ENCODE peak calls at places on chromosomes 13 and 19, in eight cellular contexts. M, Q, C, V, H, L, F and I are unnamed samples.

GRCh38 chr19:1521636-1522035 is 2.2 kb upstream of the PLK5 start:
- DNase-seq in M (no peak), Q (no peak), C (no peak), V (no peak), H (no peak), L (no peak), F (no peak), I (no peak)

GRCh38 chr19:31264379-31264778 is 84.9 kb downstream of the TSHZ3 start:
- DNase-seq in M (no peak), Q (no peak), C (no peak), V (no peak), H (no peak), L (no peak), F (no peak), I (no peak)

GRCh38 chr13:110113284-110113764 is 193.6 kb downstream of the COL4A1 start:
- DNase-seq in M (peak), Q (no peak), C (no peak), V (peak), H (no peak), L (no peak), F (peak), I (no peak)

GRCh38 chr13:21060063-21060826 is 1.1 kb downstream of the LATS2 start:
- DNase-seq in M (no peak), Q (no peak), C (no peak), V (peak), H (no peak), L (no peak), F (peak), I (no peak)

GRCh38 chr13:75931116-75931515 is 295.0 kb downstream of the LMO7 start:
- DNase-seq in M (peak), Q (no peak), C (no peak), V (peak), H (no peak), L (no peak), F (peak), I (no peak)

GRCh38 chr19:40091205-40092129 is 724 bp upstream of the ZNF780A start:
- DNase-seq in M (no peak), Q (no peak), C (no peak), V (no peak), H (no peak), L (no peak), F (no peak), I (no peak)

GRCh38 chr19:45630463-45630862 is 8.7 kb downstream of the EML2 start:
- DNase-seq in M (peak), Q (no peak), C (no peak), V (peak), H (no peak), L (no peak), F (peak), I (no peak)

GRCh38 chr13:29914591-29914990 is 64.2 kb upstream of the UBL3 start:
- DNase-seq in M (no peak), Q (no peak), C (no peak), V (no peak), H (no peak), L (no peak), F (no peak), I (no peak)

GRCh38 chr19:47776568-47776967 is 1.9 kb upstream of the SELENOW start:
- DNase-seq in M (no peak), Q (no peak), C (no peak), V (no peak), H (no peak), L (no peak), F (no peak), I (no peak)

GRCh38 chr13:110726726-110727125 is 13.2 kb downstream of the ING1 start:
- DNase-seq in M (no peak), Q (peak), C (no peak), V (no peak), H (no peak), L (no peak), F (no peak), I (peak)

GRCh38 chr13:92547256-92547655 is 679.4 kb upstream of the GPC6 start:
- DNase-seq in M (no peak), Q (no peak), C (no peak), V (no peak), H (no peak), L (no peak), F (peak), I (no peak)

GRCh38 chr19:19461671-19462622 is 53.4 kb downstream of the TSSK6 start:
- DNase-seq in M (no peak), Q (no peak), C (no peak), V (peak), H (peak), L (no peak), F (peak), I (no peak)

GRCh38 chr19:35232912-35233311 is 4.4 kb upstream of the FAM187B start:
- DNase-seq in M (no peak), Q (no peak), C (no peak), V (no peak), H (no peak), L (no peak), F (no peak), I (peak)

GRCh38 chr19:18173572-18174294 is at the start of gene IFI30:
- DNase-seq in M (no peak), Q (peak), C (peak), V (peak), H (no peak), L (no peak), F (no peak), I (no peak)

GRCh38 chr19:30224689-30225606 is 147.2 kb upstream of the ZNF536 start:
- DNase-seq in M (no peak), Q (no peak), C (no peak), V (peak), H (no peak), L (no peak), F (no peak), I (no peak)

GRCh38 chr19:12346896-12347295 is 13.5 kb upstream of the ZNF563 start:
- DNase-seq in M (no peak), Q (no peak), C (no peak), V (no peak), H (no peak), L (no peak), F (no peak), I (peak)

GRCh38 chr19:1447944-1448343 is 2.0 kb upstream of the APC2 start:
- DNase-seq in M (no peak), Q (no peak), C (no peak), V (no peak), H (no peak), L (no peak), F (no peak), I (no peak)

GRCh38 chr19:45419396-45419795 is 4.3 kb downstream of the ERCC1 start:
- DNase-seq in M (no peak), Q (no peak), C (no peak), V (peak), H (no peak), L (no peak), F (no peak), I (no peak)

GRCh38 chr19:2016041-2016807 is 710 bp upstream of the BTBD2 start:
- DNase-seq in M (peak), Q (no peak), C (no peak), V (peak), H (peak), L (peak), F (peak), I (peak)

GRCh38 chr19:1101337-1101698 is 2.5 kb upstream of the GPX4 start:
- DNase-seq in M (no peak), Q (no peak), C (no peak), V (no peak), H (no peak), L (no peak), F (no peak), I (no peak)

GRCh38 chr19:55133639-55134444 is 15.2 kb downstream of the TNNT1 start:
- DNase-seq in M (no peak), Q (no peak), C (no peak), V (no peak), H (no peak), L (no peak), F (no peak), I (no peak)

GRCh38 chr19:48676887-48677286 is 4.1 kb upstream of the NTN5 start:
- DNase-seq in M (no peak), Q (no peak), C (no peak), V (no peak), H (no peak), L (no peak), F (no peak), I (no peak)

GRCh38 chr19:32924200-32924599 is 47.6 kb downstream of the CEP89 start:
- DNase-seq in M (peak), Q (no peak), C (no peak), V (no peak), H (no peak), L (no peak), F (peak), I (no peak)

GRCh38 chr19:51024924-51025323 is 1.5 kb downstream of the KLK11 start:
- DNase-seq in M (no peak), Q (no peak), C (no peak), V (no peak), H (no peak), L (no peak), F (no peak), I (no peak)

GRCh38 chr13:71005919-71006318 is 861.1 kb downstream of the DACH1 start:
- DNase-seq in M (no peak), Q (no peak), C (no peak), V (no peak), H (no peak), L (no peak), F (no peak), I (no peak)

GRCh38 chr19:37989855-37990254 is 82.8 kb downstream of the SIPA1L3 start:
- DNase-seq in M (no peak), Q (no peak), C (no peak), V (no peak), H (no peak), L (no peak), F (no peak), I (no peak)

GRCh38 chr19:49929121-49929610 is at the start of the genes ATF5 and NUP62:
- DNase-seq in M (peak), Q (peak), C (peak), V (peak), H (peak), L (peak), F (peak), I (peak)

GRCh38 chr19:18667531-18668251 is 15.8 kb upstream of the CRTC1 start:
- DNase-seq in M (no peak), Q (no peak), C (no peak), V (no peak), H (no peak), L (no peak), F (no peak), I (no peak)

GRCh38 chr13:96769874-96770273 is 224.4 kb downstream of the OXGR1 start:
- DNase-seq in M (no peak), Q (no peak), C (no peak), V (no peak), H (no peak), L (no peak), F (no peak), I (no peak)

GRCh38 chr13:26528527-26528926 is 29.0 kb upstream of the WASF3 start:
- DNase-seq in M (no peak), Q (no peak), C (no peak), V (no peak), H (no peak), L (no peak), F (no peak), I (no peak)

GRCh38 chr13:107834717-107835116 is 380.6 kb downstream of the LIG4 start:
- DNase-seq in M (no peak), Q (no peak), C (no peak), V (no peak), H (no peak), L (no peak), F (peak), I (no peak)